ENCODE peak calls at places on chromosomes 5 and 9, in four cellular contexts. P is activated gamma-delta T cell treated with anti-CD3 and anti-CD28 coated beads, Interleukin-2, amount 50 U/mL, for 16 hours; M is stomach; T is GM19239. E is an unnamed sample.
A peak's percentile ranks its signal among the peaks of the same experiment; 100 is the strongest.

GRCh38 chr5:34914671-34915138 is 599 bp downstream of the RAD1 start:
- DNase-seq in M (peak; percentile 36), T (no peak), P (no peak), E (no peak)

GRCh38 chr9:30723656-30724055 is 1660.8 kb upstream of the ACO1 start:
- DNase-seq in T (no peak), M (no peak), P (no peak), E (no peak)

GRCh38 chr9:98805506-98806272 is 1.8 kb upstream of the GALNT12 start:
- DNase-seq in T (no peak), M (no peak), P (no peak), E (no peak)

GRCh38 chr9:36488322-36488838 is 84.3 kb upstream of the MELK start:
- DNase-seq in M (no peak), P (no peak), T (no peak), E (no peak)

GRCh38 chr9:109715340-109715739 is 64.7 kb upstream of the PALM2AKAP2 start:
- DNase-seq in M (no peak), P (no peak), T (no peak), E (no peak)

GRCh38 chr9:89135572-89135971 is 43.0 kb downstream of the SHC3 start:
- DNase-seq in T (no peak), P (no peak), M (no peak), E (no peak)

GRCh38 chr5:96049398-96050272 is 88.0 kb upstream of the ELL2 start:
- DNase-seq in T (no peak), M (no peak), P (no peak), E (no peak)

GRCh38 chr9:33813712-33814641 is 3.0 kb upstream of the UBE2R2 start:
- DNase-seq in T (peak; percentile 16), P (no peak), M (no peak), E (no peak)

GRCh38 chr5:136047858-136048257 is 19.1 kb downstream of the TGFBI start:
- DNase-seq in M (no peak), T (no peak), P (no peak), E (peak; percentile 61)

GRCh38 chr5:11289733-11290132 is 528.7 kb upstream of the DAP start:
- DNase-seq in M (no peak), T (no peak), P (no peak), E (no peak)

GRCh38 chr5:94818904-94819303 is 200.4 kb downstream of the SLF1 start:
- DNase-seq in P (no peak), M (no peak), T (no peak), E (no peak)

GRCh38 chr5:163773181-163773580 is 267.8 kb downstream of the MAT2B start:
- DNase-seq in T (no peak), P (no peak), M (no peak), E (no peak)

GRCh38 chr9:97919217-97919813 is 3.0 kb downstream of the TRMO start:
- DNase-seq in M (no peak), P (no peak), T (no peak), E (no peak)

GRCh38 chr9:69633716-69634115 is 38.5 kb downstream of the APBA1 start:
- DNase-seq in M (no peak), P (no peak), T (no peak), E (no peak)

GRCh38 chr9:14107977-14108376 is 206.0 kb downstream of the NFIB start:
- DNase-seq in P (no peak), M (no peak), T (no peak), E (no peak)

GRCh38 chr9:87546704-87547103 is 49.0 kb downstream of the DAPK1 start:
- DNase-seq in P (no peak), T (no peak), M (no peak), E (no peak)

GRCh38 chr5:139658928-139659667 is 10.9 kb downstream of the CXXC5 start:
- DNase-seq in P (no peak), T (no peak), M (peak; percentile 57), E (peak; percentile 81)

E was measured in heart left ventricle.